ENCODE peak calls at places on chromosomes 5 and 9, in ten cellular contexts. N is stimulated activated CD4-positive, alpha-beta T cell treated with anti-CD3 and anti-CD28 coated beads, TNF-alpha, amount 100 ng/mL, for 1 hour; L is NCI-H1436; D is GM20000; T is bronchial epithelial cell; U is fibroblast of the conjunctiva; C is cardiac fibroblast; K is naive B cell; J is fibroblast of villous mesenchyme; I is retina. A is an unnamed sample.

GRCh38 chr5:72509401-72509800 is 2.2 kb upstream of the ZNF366 start:
- DNase-seq in N (no peak), L (no peak), D (no peak), T (no peak), U (no peak), C (no peak), K (no peak), J (no peak), I (no peak), A (no peak)

GRCh38 chr9:123769723-123770122 is 160.2 kb downstream of the DENND1A start:
- DNase-seq in N (no peak), L (no peak), D (no peak), T (no peak), U (peak; percentile 18), C (no peak), K (no peak), J (no peak), I (no peak), A (no peak)

GRCh38 chr5:138461343-138462125 is 3.7 kb upstream of the EGR1 start:
- DNase-seq in N (no peak), L (no peak), D (no peak), T (peak; percentile 91), U (peak; percentile 43), C (peak; percentile 88), K (no peak), J (peak; percentile 71), I (no peak), A (peak; percentile 18)

GRCh38 chr9:80789831-80790230 is 899.5 kb downstream of the TLE1 start:
- DNase-seq in N (no peak), L (no peak), D (no peak), T (no peak), U (no peak), C (no peak), K (no peak), J (no peak), I (no peak), A (no peak)

GRCh38 chr5:156838966-156839365 is 11.1 kb upstream of the PPP1R2B start:
- DNase-seq in N (no peak), L (no peak), D (no peak), T (no peak), U (no peak), C (no peak), K (no peak), J (no peak), I (no peak), A (no peak)

GRCh38 chr5:142015781-142016533 is 3.1 kb upstream of the GNPDA1 start:
- DNase-seq in N (no peak), L (no peak), D (no peak), T (peak; percentile 76), U (no peak), C (peak; percentile 76), K (no peak), J (peak; percentile 27), I (no peak), A (no peak)

GRCh38 chr5:173557123-173557903 is 59.1 kb downstream of the BOD1 start:
- DNase-seq in N (no peak), L (no peak), D (no peak), T (no peak), U (no peak), C (no peak), K (no peak), J (no peak), I (no peak), A (no peak)

GRCh38 chr9:128077847-128078503 is 9.9 kb downstream of the SLC25A25 start:
- DNase-seq in N (no peak), L (no peak), D (no peak), T (no peak), U (no peak), C (no peak), K (no peak), J (no peak), I (no peak), A (no peak)

GRCh38 chr5:15834596-15835245 is 334.7 kb downstream of the FBXL7 start:
- DNase-seq in N (no peak), L (no peak), D (no peak), T (peak; percentile 98), U (peak; percentile 41), C (peak; percentile 86), K (no peak), J (peak; percentile 25), I (no peak), A (no peak)